ENCODE peak calls at places on chromosomes 2 and 18, in six cellular contexts. One of them, this sample, is unnamed.
A peak's percentile ranks its signal among the peaks of the same experiment; 100 is the strongest.

GRCh38 chr18:50560681-50561629 is 1.1 kb downstream of the MAPK4 start:
- DNase-seq in transverse colon: no peak
- DNase-seq in tibial nerve: no peak
- DNase-seq in GM12865: no peak
- DNase-seq in chondrocyte: peak; percentile 76
- DNase-seq in type B pancreatic cell: no peak
- DNase-seq in this sample: no peak

GRCh38 chr2:24204505-24204904 is 29.7 kb downstream of the FAM228A start:
- DNase-seq in transverse colon: no peak
- DNase-seq in tibial nerve: no peak
- DNase-seq in GM12865: no peak
- DNase-seq in chondrocyte: no peak
- DNase-seq in type B pancreatic cell: no peak
- DNase-seq in this sample: no peak

GRCh38 chr18:46051731-46052461 is 20.2 kb downstream of the PSTPIP2 start:
- DNase-seq in transverse colon: no peak
- DNase-seq in tibial nerve: no peak
- DNase-seq in GM12865: no peak
- DNase-seq in chondrocyte: no peak
- DNase-seq in type B pancreatic cell: no peak
- DNase-seq in this sample: no peak

GRCh38 chr2:566379-567313 is 110.6 kb downstream of the TMEM18 start:
- DNase-seq in transverse colon: no peak
- DNase-seq in tibial nerve: no peak
- DNase-seq in GM12865: no peak
- DNase-seq in chondrocyte: peak; percentile 56
- DNase-seq in type B pancreatic cell: no peak
- DNase-seq in this sample: no peak

GRCh38 chr2:197207106-197207505 is 103.5 kb downstream of the ANKRD44 start:
- DNase-seq in transverse colon: no peak
- DNase-seq in tibial nerve: no peak
- DNase-seq in GM12865: no peak
- DNase-seq in chondrocyte: no peak
- DNase-seq in type B pancreatic cell: no peak
- DNase-seq in this sample: no peak

GRCh38 chr18:79169958-79170555 is 100.9 kb downstream of the ATP9B start:
- DNase-seq in transverse colon: no peak
- DNase-seq in tibial nerve: no peak
- DNase-seq in GM12865: no peak
- DNase-seq in chondrocyte: no peak
- DNase-seq in type B pancreatic cell: no peak
- DNase-seq in this sample: no peak

GRCh38 chr18:27461957-27462356 is 276.8 kb upstream of the CHST9 start:
- DNase-seq in transverse colon: no peak
- DNase-seq in tibial nerve: no peak
- DNase-seq in GM12865: no peak
- DNase-seq in chondrocyte: no peak
- DNase-seq in type B pancreatic cell: no peak
- DNase-seq in this sample: no peak

GRCh38 chr2:98604547-98604946 is 3.8 kb downstream of the COA5 start:
- DNase-seq in transverse colon: no peak
- DNase-seq in tibial nerve: no peak
- DNase-seq in GM12865: no peak
- DNase-seq in chondrocyte: no peak
- DNase-seq in type B pancreatic cell: no peak
- DNase-seq in this sample: no peak

GRCh38 chr2:202049092-202049728 is 15.6 kb downstream of the FZD7 start:
- DNase-seq in transverse colon: no peak
- DNase-seq in tibial nerve: no peak
- DNase-seq in GM12865: no peak
- DNase-seq in chondrocyte: no peak
- DNase-seq in type B pancreatic cell: no peak
- DNase-seq in this sample: no peak

GRCh38 chr2:113298176-113298575 is 19.5 kb upstream of the PAX8 start:
- DNase-seq in transverse colon: no peak
- DNase-seq in tibial nerve: no peak
- DNase-seq in GM12865: no peak
- DNase-seq in chondrocyte: no peak
- DNase-seq in type B pancreatic cell: no peak
- DNase-seq in this sample: no peak

GRCh38 chr2:180291552-180292421 is 284.7 kb upstream of the CWC22 start:
- DNase-seq in transverse colon: no peak
- DNase-seq in tibial nerve: no peak
- DNase-seq in GM12865: no peak
- DNase-seq in chondrocyte: no peak
- DNase-seq in type B pancreatic cell: no peak
- DNase-seq in this sample: no peak

GRCh38 chr2:216553093-216553478 is 54.4 kb downstream of the RPL37A start:
- DNase-seq in transverse colon: no peak
- DNase-seq in tibial nerve: no peak
- DNase-seq in GM12865: no peak
- DNase-seq in chondrocyte: no peak
- DNase-seq in type B pancreatic cell: no peak
- DNase-seq in this sample: no peak

GRCh38 chr2:48767330-48767729 is 11.8 kb upstream of the LHCGR start:
- DNase-seq in transverse colon: no peak
- DNase-seq in tibial nerve: no peak
- DNase-seq in GM12865: no peak
- DNase-seq in chondrocyte: no peak
- DNase-seq in type B pancreatic cell: no peak
- DNase-seq in this sample: no peak

DNA sequence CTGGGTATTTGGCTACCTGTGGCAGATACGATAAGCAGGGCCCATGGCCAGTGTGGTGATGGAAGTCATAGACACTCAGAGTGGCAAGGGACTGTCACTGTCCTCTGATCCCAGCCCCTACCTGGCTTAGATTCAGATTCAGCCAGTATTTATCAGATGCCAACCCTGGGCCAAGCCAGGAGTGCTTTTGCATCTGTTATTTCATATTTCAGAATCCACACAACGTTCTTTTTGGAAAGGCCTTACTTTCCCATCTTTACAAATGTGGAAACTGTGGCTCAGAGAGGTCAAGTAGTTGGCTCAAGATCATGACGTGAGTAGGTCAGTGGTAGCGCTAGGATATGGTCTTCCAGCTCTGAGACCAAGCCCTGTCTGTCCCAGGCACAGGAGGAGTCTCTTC is 101.0 kb downstream of the MCFD2 start:
- DNase-seq in transverse colon: no peak
- DNase-seq in tibial nerve: no peak
- DNase-seq in GM12865: no peak
- DNase-seq in chondrocyte: no peak
- DNase-seq in type B pancreatic cell: peak; percentile 16
- DNase-seq in this sample: no peak
- TF ChIP-seq CTCF in transverse colon: no peak
- TF ChIP-seq CTCF in tibial nerve: no peak
- TF ChIP-seq CTCF in GM12865: no peak
- TF ChIP-seq CTCF in chondrocyte: no peak
- TF ChIP-seq CTCF in type B pancreatic cell: no peak
- TF ChIP-seq CTCF in this sample: no peak

DNA sequence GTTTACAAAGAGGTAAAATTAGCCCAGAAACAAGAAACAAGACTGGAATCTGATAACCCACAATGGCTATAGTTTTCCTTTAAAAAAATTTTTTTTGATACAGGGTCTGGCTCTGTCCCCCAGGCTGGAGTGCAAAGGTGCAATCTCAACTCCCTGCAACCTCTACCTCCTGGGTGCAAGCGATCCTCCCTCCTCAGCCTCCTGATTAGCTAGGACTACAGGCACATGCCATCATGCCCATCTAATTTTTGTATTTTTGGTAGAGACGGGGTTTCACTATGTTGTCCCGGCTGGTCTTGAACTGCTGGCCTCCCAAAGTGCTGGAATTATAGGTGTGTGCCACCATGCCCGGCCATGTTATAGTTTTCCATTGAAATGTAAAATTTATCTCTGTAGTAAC is 12.3 kb upstream of the PARD6G start:
- DNase-seq in transverse colon: no peak
- DNase-seq in tibial nerve: no peak
- DNase-seq in GM12865: no peak
- DNase-seq in chondrocyte: no peak
- DNase-seq in type B pancreatic cell: no peak
- DNase-seq in this sample: no peak
- TF ChIP-seq CTCF in transverse colon: no peak
- TF ChIP-seq CTCF in tibial nerve: no peak
- TF ChIP-seq CTCF in GM12865: no peak
- TF ChIP-seq CTCF in chondrocyte: no peak
- TF ChIP-seq CTCF in type B pancreatic cell: no peak
- TF ChIP-seq CTCF in this sample: no peak

GRCh38 chr2:203376173-203376572 is 48.0 kb downstream of the ABI2 start:
- DNase-seq in transverse colon: no peak
- DNase-seq in tibial nerve: no peak
- DNase-seq in GM12865: no peak
- DNase-seq in chondrocyte: no peak
- DNase-seq in type B pancreatic cell: no peak
- DNase-seq in this sample: no peak
- TF ChIP-seq CTCF in transverse colon: no peak
- TF ChIP-seq CTCF in tibial nerve: no peak
- TF ChIP-seq CTCF in GM12865: no peak
- TF ChIP-seq CTCF in chondrocyte: peak; percentile 29
- TF ChIP-seq CTCF in type B pancreatic cell: peak; percentile 27
- TF ChIP-seq CTCF in this sample: no peak

GRCh38 chr18:35143615-35144596 is 96.9 kb upstream of the ZNF397 start:
- DNase-seq in transverse colon: peak; percentile 53
- DNase-seq in tibial nerve: peak; percentile 68
- DNase-seq in GM12865: peak; percentile 36
- DNase-seq in chondrocyte: no peak
- DNase-seq in type B pancreatic cell: no peak
- DNase-seq in this sample: peak; percentile 47

GRCh38 chr18:35139517-35139916 is 98.3 kb downstream of the MAPRE2 start:
- DNase-seq in transverse colon: no peak
- DNase-seq in tibial nerve: no peak
- DNase-seq in GM12865: no peak
- DNase-seq in chondrocyte: no peak
- DNase-seq in type B pancreatic cell: no peak
- DNase-seq in this sample: no peak

GRCh38 chr18:35141077-35141476 is 99.8 kb upstream of the ZNF397 start:
- DNase-seq in transverse colon: no peak
- DNase-seq in tibial nerve: no peak
- DNase-seq in GM12865: no peak
- DNase-seq in chondrocyte: no peak
- DNase-seq in type B pancreatic cell: no peak
- DNase-seq in this sample: no peak

GRCh38 chr18:35142270-35142605 is 98.6 kb upstream of the ZNF397 start:
- DNase-seq in transverse colon: no peak
- DNase-seq in tibial nerve: no peak
- DNase-seq in GM12865: no peak
- DNase-seq in chondrocyte: no peak
- DNase-seq in type B pancreatic cell: no peak
- DNase-seq in this sample: no peak

GRCh38 chr18:35141567-35142269 is 99.1 kb upstream of the ZNF397 start:
- DNase-seq in transverse colon: no peak
- DNase-seq in tibial nerve: no peak
- DNase-seq in GM12865: peak; percentile 18
- DNase-seq in chondrocyte: no peak
- DNase-seq in type B pancreatic cell: no peak
- DNase-seq in this sample: no peak
- TF ChIP-seq CTCF in transverse colon: no peak
- TF ChIP-seq CTCF in tibial nerve: no peak
- TF ChIP-seq CTCF in GM12865: no peak
- TF ChIP-seq CTCF in chondrocyte: no peak
- TF ChIP-seq CTCF in type B pancreatic cell: no peak
- TF ChIP-seq CTCF in this sample: no peak

DNA sequence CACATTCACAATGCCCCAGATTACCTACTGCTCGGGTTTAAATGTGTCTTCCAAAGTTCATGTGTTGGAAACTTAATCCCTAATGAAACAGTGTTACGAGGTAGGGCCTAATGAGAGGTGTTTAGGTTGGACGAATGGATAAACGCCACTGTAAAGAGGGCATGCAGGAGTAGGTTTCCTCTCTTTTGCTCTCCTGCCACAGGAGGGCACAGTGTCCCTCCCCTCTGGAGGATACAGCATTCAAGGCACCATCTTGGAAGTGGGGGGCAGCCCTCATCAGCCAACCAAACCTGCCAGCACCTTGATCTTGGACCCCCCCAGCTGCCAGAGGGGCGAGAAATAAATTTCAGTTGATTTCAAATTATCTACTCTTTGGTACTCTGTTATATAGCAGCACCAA is 103.5 kb downstream of the TSHZ1 start:
- DNase-seq in transverse colon: no peak
- DNase-seq in tibial nerve: no peak
- DNase-seq in GM12865: no peak
- DNase-seq in chondrocyte: no peak
- DNase-seq in type B pancreatic cell: no peak
- DNase-seq in this sample: no peak
- TF ChIP-seq CTCF in transverse colon: no peak
- TF ChIP-seq CTCF in tibial nerve: no peak
- TF ChIP-seq CTCF in GM12865: no peak
- TF ChIP-seq CTCF in chondrocyte: peak; percentile 22
- TF ChIP-seq CTCF in type B pancreatic cell: no peak
- TF ChIP-seq CTCF in this sample: peak; percentile 27